ENCODE peak calls at places on chromosomes 1 and 21, in nine cellular contexts. L, Y, A, S, J, C, M, Z and N are unnamed samples.
A peak's percentile ranks its signal among the peaks of the same experiment; 100 is the strongest.

GRCh38 chr1:156889802-156890585 is 3.5 kb upstream of the PEAR1 start:
- DNase-seq in Y (no peak), S (peak; percentile 49), L (peak; percentile 97), A (peak; percentile 73), C (peak; percentile 90), J (peak; percentile 23), Z (peak; percentile 68), M (peak; percentile 36), N (peak; percentile 34)

GRCh38 chr1:115063238-115063901 is 25.9 kb downstream of the TSPAN2 start:
- DNase-seq in J (peak; percentile 88), Y (no peak), Z (no peak), S (no peak), A (no peak), C (no peak), M (no peak), L (no peak), N (no peak)

GRCh38 chr1:91076834-91077233 is 55.0 kb upstream of the ZNF644 start:
- DNase-seq in Z (no peak), A (no peak), M (no peak), J (no peak), Y (no peak), S (no peak), C (peak; percentile 13), L (no peak), N (no peak)

GRCh38 chr1:157490337-157491165 is 61.8 kb downstream of the FCRL5 start:
- DNase-seq in S (no peak), J (peak; percentile 16), Y (peak; percentile 84), A (peak; percentile 72), M (peak; percentile 52), L (peak; percentile 92), Z (peak; percentile 22), C (peak; percentile 83), N (no peak)

GRCh38 chr1:104665300-104665699 is 915.6 kb downstream of the AMY1C start:
- DNase-seq in S (no peak), M (no peak), Z (no peak), L (no peak), Y (no peak), A (no peak), C (no peak), J (no peak), N (no peak)

GRCh38 chr1:94773931-94774422 is 46.2 kb upstream of the SLC44A3 start:
- DNase-seq in M (no peak), J (no peak), Z (no peak), C (no peak), L (no peak), A (peak; percentile 79), Y (no peak), S (peak; percentile 19), N (no peak)

GRCh38 chr21:46064870-46065214 is 33.1 kb upstream of the COL6A2 start:
- DNase-seq in A (no peak), Y (peak; percentile 68), S (no peak), C (no peak), Z (no peak), M (no peak), L (peak; percentile 76), J (no peak), N (no peak)

GRCh38 chr21:32206631-32207030 is 72.2 kb downstream of the MIS18A start:
- DNase-seq in A (no peak), S (no peak), M (no peak), L (no peak), J (no peak), Z (no peak), Y (peak; percentile 32), C (no peak), N (no peak)

GRCh38 chr1:17232759-17233661 is 15.9 kb upstream of the PADI3 start:
- DNase-seq in A (peak; percentile 75), S (no peak), J (no peak), Y (no peak), C (peak; percentile 94), L (no peak), M (no peak), Z (peak; percentile 64), N (no peak)

GRCh38 chr1:116945421-116945820 is 35.7 kb downstream of the PTGFRN start:
- DNase-seq in Y (no peak), J (no peak), S (no peak), L (no peak), M (no peak), A (no peak), C (no peak), Z (no peak), N (no peak)

GRCh38 chr1:21815724-21816311 is 3.8 kb downstream of the LDLRAD2 start:
- DNase-seq in C (no peak), M (no peak), J (no peak), L (no peak), A (no peak), S (no peak), Z (no peak), Y (no peak), N (no peak)

GRCh38 chr1:109618614-109619404 is 607 bp downstream of the GNAT2 start:
- DNase-seq in Y (no peak), J (no peak), Z (no peak), A (no peak), L (no peak), C (peak; percentile 9), S (no peak), M (no peak), N (no peak)

GRCh38 chr1:212432163-212432705 is 486 bp upstream of the NENF start:
- DNase-seq in Y (no peak), Z (no peak), S (no peak), M (no peak), J (no peak), L (no peak), C (peak; percentile 9), A (no peak), N (no peak)

GRCh38 chr1:19033516-19033840 is 77.0 kb upstream of the IFFO2 start:
- DNase-seq in S (no peak), Z (no peak), L (no peak), M (no peak), C (no peak), Y (no peak), A (no peak), J (no peak), N (no peak)

GRCh38 chr1:90833497-90834087 is 116.5 kb upstream of the BARHL2 start:
- DNase-seq in A (no peak), Y (no peak), C (no peak), M (no peak), L (no peak), J (no peak), Z (no peak), S (no peak), N (no peak)

GRCh38 chr1:20058531-20058930 is 11.5 kb upstream of the PLA2G5 start:
- DNase-seq in J (peak; percentile 71), A (peak; percentile 43), C (no peak), Z (peak; percentile 8), L (peak; percentile 86), M (peak; percentile 11), Y (no peak), S (no peak), N (no peak)

GRCh38 chr1:196115641-196116040 is 492.6 kb downstream of the KCNT2 start:
- DNase-seq in A (peak; percentile 79), L (peak; percentile 91), J (no peak), Z (peak; percentile 80), C (no peak), M (no peak), Y (no peak), S (peak; percentile 25), N (no peak)

GRCh38 chr1:15848143-15848928 is 829 bp downstream of the SPEN start:
- DNase-seq in L (peak; percentile 87), S (no peak), Y (no peak), M (peak; percentile 31), C (peak; percentile 39), A (peak; percentile 20), Z (no peak), J (no peak), N (no peak)

GRCh38 chr21:44065428-44065827 is 41.8 kb upstream of the PWP2 start:
- DNase-seq in J (peak; percentile 88), S (no peak), M (peak; percentile 58), Z (no peak), A (peak; percentile 13), C (no peak), Y (no peak), L (no peak), N (peak; percentile 62)

GRCh38 chr1:45065083-45065482 is 53.0 kb downstream of the UROD start:
- DNase-seq in L (no peak), S (no peak), A (no peak), M (no peak), C (no peak), Y (no peak), J (no peak), Z (no peak), N (no peak)

GRCh38 chr1:187010571-187011309 is 182.0 kb downstream of the PLA2G4A start:
- DNase-seq in L (no peak), C (peak; percentile 46), Z (no peak), M (no peak), S (no peak), A (no peak), Y (no peak), J (no peak), N (no peak)

GRCh38 chr1:53807916-53808315 is 30.2 kb downstream of the NDC1 start:
- DNase-seq in C (no peak), Z (peak; percentile 54), L (no peak), S (no peak), A (no peak), Y (no peak), J (no peak), M (no peak), N (no peak)

GRCh38 chr21:29386803-29387202 is 88.1 kb downstream of the BACH1 start:
- DNase-seq in A (no peak), S (no peak), C (no peak), Z (no peak), Y (no peak), J (no peak), M (no peak), L (no peak), N (no peak)

GRCh38 chr1:228459091-228459993 is 27.8 kb upstream of the RNF187 start:
- DNase-seq in M (no peak), C (peak; percentile 80), S (no peak), A (peak; percentile 79), J (peak; percentile 76), Y (peak; percentile 81), Z (peak; percentile 49), L (peak; percentile 92), N (peak; percentile 32)